ENCODE peak calls at places on chromosomes 6 and 20, in eight cellular contexts. One of them, this sample, is unnamed.

GRCh38 chr6:64727075-64727474 is 980.0 kb downstream of the EYS start:
- DNase-seq in AG04450: no peak
- DNase-seq in A549: no peak
- DNase-seq in transverse colon: no peak
- DNase-seq in Panc1: no peak
- DNase-seq in PC-9: no peak
- DNase-seq in fibroblast of lung: no peak
- DNase-seq in psoas muscle: no peak
- DNase-seq in this sample: no peak

GRCh38 chr6:131255911-131256310 is 120.6 kb downstream of the AKAP7 start:
- DNase-seq in PC-9: peak
- DNase-seq in A549: no peak
- DNase-seq in Panc1: no peak
- DNase-seq in AG04450: no peak
- DNase-seq in psoas muscle: no peak
- DNase-seq in fibroblast of lung: peak
- DNase-seq in transverse colon: no peak
- DNase-seq in this sample: no peak

GRCh38 chr6:161542581-161542980 is 268.7 kb upstream of the AGPAT4 start:
- DNase-seq in Panc1: no peak
- DNase-seq in PC-9: no peak
- DNase-seq in fibroblast of lung: no peak
- DNase-seq in transverse colon: no peak
- DNase-seq in A549: no peak
- DNase-seq in AG04450: no peak
- DNase-seq in psoas muscle: no peak
- DNase-seq in this sample: no peak

GRCh38 chr6:11785449-11785951 is 6.9 kb upstream of the ADTRP start:
- DNase-seq in AG04450: no peak
- DNase-seq in psoas muscle: no peak
- DNase-seq in fibroblast of lung: peak
- DNase-seq in transverse colon: no peak
- DNase-seq in Panc1: no peak
- DNase-seq in PC-9: no peak
- DNase-seq in A549: no peak
- DNase-seq in this sample: peak

GRCh38 chr6:131122007-131122406 is 13.3 kb upstream of the AKAP7 start:
- DNase-seq in fibroblast of lung: no peak
- DNase-seq in Panc1: no peak
- DNase-seq in transverse colon: no peak
- DNase-seq in A549: no peak
- DNase-seq in psoas muscle: no peak
- DNase-seq in AG04450: no peak
- DNase-seq in PC-9: no peak
- DNase-seq in this sample: no peak

GRCh38 chr20:10304474-10305046 is 85.9 kb downstream of the SNAP25 start:
- DNase-seq in fibroblast of lung: no peak
- DNase-seq in Panc1: no peak
- DNase-seq in A549: peak
- DNase-seq in AG04450: no peak
- DNase-seq in transverse colon: no peak
- DNase-seq in PC-9: no peak
- DNase-seq in psoas muscle: no peak
- DNase-seq in this sample: no peak

GRCh38 chr6:19866900-19867627 is 29.9 kb downstream of the ID4 start:
- DNase-seq in psoas muscle: no peak
- DNase-seq in PC-9: peak
- DNase-seq in A549: no peak
- DNase-seq in AG04450: peak
- DNase-seq in transverse colon: no peak
- DNase-seq in fibroblast of lung: peak
- DNase-seq in Panc1: peak
- DNase-seq in this sample: no peak

GRCh38 chr6:170011233-170012142 is 260.1 kb downstream of the ERMARD start:
- DNase-seq in PC-9: no peak
- DNase-seq in AG04450: no peak
- DNase-seq in psoas muscle: peak
- DNase-seq in fibroblast of lung: no peak
- DNase-seq in Panc1: no peak
- DNase-seq in A549: no peak
- DNase-seq in transverse colon: no peak
- DNase-seq in this sample: peak

GRCh38 chr6:14665827-14666724 is 548.5 kb downstream of the CD83 start:
- DNase-seq in A549: peak
- DNase-seq in fibroblast of lung: peak
- DNase-seq in Panc1: no peak
- DNase-seq in transverse colon: peak
- DNase-seq in AG04450: peak
- DNase-seq in PC-9: peak
- DNase-seq in psoas muscle: no peak
- DNase-seq in this sample: no peak

GRCh38 chr20:5402903-5403531 is 86.3 kb upstream of the PROKR2 start:
- DNase-seq in transverse colon: peak
- DNase-seq in PC-9: peak
- DNase-seq in A549: peak
- DNase-seq in fibroblast of lung: no peak
- DNase-seq in AG04450: no peak
- DNase-seq in Panc1: peak
- DNase-seq in psoas muscle: no peak
- DNase-seq in this sample: no peak

DNA sequence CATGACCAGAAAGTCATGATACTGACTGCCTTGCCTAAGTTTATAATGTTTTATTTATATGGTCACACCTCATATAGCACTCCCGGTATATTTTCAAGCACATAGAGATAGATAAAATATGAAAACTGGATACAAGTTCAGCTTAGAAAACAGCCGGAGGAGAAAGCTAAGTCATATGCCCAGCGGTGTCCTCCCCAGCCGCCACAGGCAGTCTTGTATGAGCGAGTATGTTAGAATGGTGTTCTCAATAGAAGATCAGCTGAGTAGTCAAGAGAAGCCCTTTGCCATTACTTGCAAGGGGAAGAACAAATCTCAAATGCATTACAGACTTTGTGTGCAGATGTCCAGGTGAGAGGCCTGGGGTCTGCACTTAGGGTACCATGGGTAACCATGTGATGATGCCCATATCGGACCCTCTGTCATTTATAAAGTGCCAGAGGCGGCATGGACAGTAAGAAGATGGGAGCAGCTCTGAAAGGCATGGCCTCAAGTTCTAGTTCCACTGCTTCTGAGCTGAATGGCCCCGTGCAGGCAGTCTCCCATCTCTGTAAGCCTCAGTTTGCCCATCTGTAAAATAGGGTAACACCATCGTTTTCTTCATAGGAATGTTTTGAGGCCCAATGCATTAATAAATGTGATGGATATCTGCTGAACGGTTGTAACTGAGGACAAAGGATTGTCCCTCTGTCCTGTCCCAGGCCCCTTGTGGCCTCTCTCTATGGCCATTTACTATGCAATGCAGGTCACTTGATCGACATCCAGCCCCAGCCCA is 195.7 kb upstream of the SNX9 start:
- DNase-seq in psoas muscle: no peak
- DNase-seq in Panc1: no peak
- DNase-seq in A549: no peak
- DNase-seq in PC-9: no peak
- DNase-seq in transverse colon: no peak
- DNase-seq in fibroblast of lung: no peak
- DNase-seq in AG04450: no peak
- DNase-seq in this sample: no peak
- H3K27ac ChIP-seq in psoas muscle: no peak
- H3K27ac ChIP-seq in Panc1: no peak
- H3K27ac ChIP-seq in A549: no peak
- H3K27ac ChIP-seq in PC-9: no peak
- H3K27ac ChIP-seq in transverse colon: no peak
- H3K27ac ChIP-seq in fibroblast of lung: no peak
- H3K27ac ChIP-seq in AG04450: no peak
- H3K27ac ChIP-seq in this sample: no peak

DNA sequence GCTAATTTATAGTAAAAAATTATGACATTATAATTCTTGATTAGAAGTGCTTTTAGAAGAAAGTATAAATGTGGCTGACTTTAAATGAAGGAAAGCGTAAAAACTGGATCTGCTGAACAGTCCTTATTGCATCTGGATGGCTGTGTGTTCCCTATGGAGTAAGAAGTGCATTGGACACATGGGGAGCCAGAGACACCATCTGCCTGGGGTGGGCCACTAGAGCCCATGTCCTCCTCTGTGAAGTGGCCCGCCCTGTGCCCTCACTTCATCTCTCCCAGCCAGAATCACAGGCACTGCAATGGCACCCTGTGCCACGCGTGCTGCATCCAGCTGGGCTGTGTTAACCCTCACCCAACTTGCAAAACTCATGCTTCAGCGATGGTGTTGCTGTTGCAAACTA is 13.2 kb upstream of the SFT2D1 start:
- DNase-seq in psoas muscle: no peak
- DNase-seq in AG04450: no peak
- DNase-seq in transverse colon: no peak
- DNase-seq in Panc1: no peak
- DNase-seq in PC-9: no peak
- DNase-seq in fibroblast of lung: no peak
- DNase-seq in A549: no peak
- DNase-seq in this sample: no peak
- H3K4me3 ChIP-seq in psoas muscle: no peak
- H3K4me3 ChIP-seq in AG04450: no peak
- H3K4me3 ChIP-seq in transverse colon: no peak
- H3K4me3 ChIP-seq in Panc1: no peak
- H3K4me3 ChIP-seq in PC-9: no peak
- H3K4me3 ChIP-seq in fibroblast of lung: no peak
- H3K4me3 ChIP-seq in A549: no peak
- H3K4me3 ChIP-seq in this sample: no peak

GRCh38 chr20:47396762-47397476 is 40.4 kb upstream of the ZMYND8 start:
- DNase-seq in AG04450: no peak
- DNase-seq in Panc1: no peak
- DNase-seq in transverse colon: no peak
- DNase-seq in PC-9: no peak
- DNase-seq in psoas muscle: no peak
- DNase-seq in A549: peak
- DNase-seq in fibroblast of lung: peak
- DNase-seq in this sample: no peak

GRCh38 chr20:47392721-47393073 is 36.2 kb upstream of the ZMYND8 start:
- DNase-seq in transverse colon: no peak
- DNase-seq in fibroblast of lung: peak
- DNase-seq in psoas muscle: no peak
- DNase-seq in A549: peak
- DNase-seq in Panc1: no peak
- DNase-seq in AG04450: no peak
- DNase-seq in PC-9: peak
- DNase-seq in this sample: no peak

GRCh38 chr20:47392015-47392720 is 35.7 kb upstream of the ZMYND8 start:
- DNase-seq in A549: peak
- DNase-seq in PC-9: peak
- DNase-seq in transverse colon: no peak
- DNase-seq in psoas muscle: no peak
- DNase-seq in AG04450: peak
- DNase-seq in Panc1: no peak
- DNase-seq in fibroblast of lung: peak
- DNase-seq in this sample: no peak

GRCh38 chr20:47389867-47390347 is 33.4 kb upstream of the ZMYND8 start:
- DNase-seq in psoas muscle: no peak
- DNase-seq in AG04450: no peak
- DNase-seq in A549: peak
- DNase-seq in PC-9: peak
- DNase-seq in Panc1: no peak
- DNase-seq in fibroblast of lung: peak
- DNase-seq in transverse colon: no peak
- DNase-seq in this sample: no peak

DNA sequence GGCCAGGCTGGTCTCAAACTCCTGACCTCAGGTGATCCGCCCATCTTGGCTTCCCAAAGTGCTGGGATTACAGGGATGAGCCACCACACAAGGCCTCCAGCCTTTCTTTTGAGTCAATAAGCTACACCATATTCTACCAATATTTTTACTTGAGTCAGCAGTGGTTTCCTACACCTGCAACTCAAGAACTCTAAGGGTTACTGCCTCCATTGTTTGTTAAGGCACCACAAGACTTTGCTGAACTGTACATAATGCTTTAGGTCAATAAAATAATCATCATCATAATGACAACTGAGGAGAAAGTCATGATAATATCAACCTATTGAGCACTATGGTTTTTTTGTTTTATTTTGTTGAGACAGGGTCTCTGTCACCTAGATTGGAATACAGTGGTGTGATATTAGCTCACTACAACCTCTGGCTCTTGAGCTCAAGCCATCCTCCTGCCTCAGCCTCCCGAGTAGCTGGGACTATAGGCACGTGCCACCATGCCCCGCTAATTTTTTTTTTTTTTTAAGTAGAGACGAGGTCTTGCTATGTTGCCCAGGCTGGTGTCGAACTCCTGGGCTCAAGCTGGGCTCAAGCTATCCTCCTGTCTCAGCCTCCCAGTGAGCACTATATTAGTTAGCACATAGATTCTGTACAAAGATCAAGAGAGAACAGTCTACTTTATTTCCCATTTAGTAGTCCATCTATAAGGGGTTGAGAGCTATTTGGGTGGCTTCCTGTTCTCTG is 34.9 kb upstream of the ZMYND8 start:
- DNase-seq in A549: no peak
- DNase-seq in transverse colon: no peak
- DNase-seq in psoas muscle: no peak
- DNase-seq in PC-9: no peak
- DNase-seq in AG04450: no peak
- DNase-seq in fibroblast of lung: no peak
- DNase-seq in Panc1: no peak
- DNase-seq in this sample: no peak
- TF ChIP-seq CTCF in A549: no peak
- TF ChIP-seq CTCF in transverse colon: no peak
- TF ChIP-seq CTCF in psoas muscle: no peak
- TF ChIP-seq CTCF in PC-9: no peak
- TF ChIP-seq CTCF in AG04450: no peak
- TF ChIP-seq CTCF in fibroblast of lung: no peak
- TF ChIP-seq CTCF in Panc1: no peak
- TF ChIP-seq CTCF in this sample: no peak

GRCh38 chr20:17955302-17955701 is 13.3 kb downstream of the SNX5 start:
- DNase-seq in transverse colon: no peak
- DNase-seq in PC-9: no peak
- DNase-seq in AG04450: no peak
- DNase-seq in A549: no peak
- DNase-seq in psoas muscle: no peak
- DNase-seq in Panc1: no peak
- DNase-seq in fibroblast of lung: peak
- DNase-seq in this sample: no peak

GRCh38 chr20:17952692-17953684 is 15.6 kb downstream of the SNX5 start:
- DNase-seq in transverse colon: no peak
- DNase-seq in fibroblast of lung: no peak
- DNase-seq in Panc1: no peak
- DNase-seq in AG04450: no peak
- DNase-seq in A549: no peak
- DNase-seq in psoas muscle: no peak
- DNase-seq in PC-9: no peak
- DNase-seq in this sample: no peak

GRCh38 chr20:17951323-17951722 is 17.3 kb downstream of the SNX5 start:
- DNase-seq in transverse colon: no peak
- DNase-seq in AG04450: no peak
- DNase-seq in PC-9: no peak
- DNase-seq in Panc1: no peak
- DNase-seq in A549: no peak
- DNase-seq in fibroblast of lung: no peak
- DNase-seq in psoas muscle: no peak
- DNase-seq in this sample: no peak

GRCh38 chr20:17956099-17956685 is 12.4 kb downstream of the SNX5 start:
- DNase-seq in A549: no peak
- DNase-seq in transverse colon: no peak
- DNase-seq in psoas muscle: no peak
- DNase-seq in AG04450: no peak
- DNase-seq in Panc1: no peak
- DNase-seq in fibroblast of lung: no peak
- DNase-seq in PC-9: no peak
- DNase-seq in this sample: no peak

GRCh38 chr20:17953935-17954334 is 14.7 kb downstream of the SNX5 start:
- DNase-seq in A549: no peak
- DNase-seq in PC-9: no peak
- DNase-seq in fibroblast of lung: no peak
- DNase-seq in AG04450: no peak
- DNase-seq in transverse colon: no peak
- DNase-seq in Panc1: no peak
- DNase-seq in psoas muscle: no peak
- DNase-seq in this sample: no peak
- H3K27ac ChIP-seq in A549: no peak
- H3K27ac ChIP-seq in PC-9: no peak
- H3K27ac ChIP-seq in fibroblast of lung: no peak
- H3K27ac ChIP-seq in AG04450: no peak
- H3K27ac ChIP-seq in transverse colon: no peak
- H3K27ac ChIP-seq in Panc1: no peak
- H3K27ac ChIP-seq in psoas muscle: no peak
- H3K27ac ChIP-seq in this sample: no peak

This sample was measured in coronary artery.